ENCODE peak calls at places on chromosomes 7 and 10, in nine cellular contexts. W is sigmoid colon, H is transverse colon, M is stomach, D is GM12878, Y is upper lobe of left lung, X is spleen, T is K562, R is HCT116. U is an unnamed sample.

GRCh38 chr7:108094375-108094774 is 35.8 kb downstream of the LAMB4 start:
- DNase-seq in W (no peak), H (no peak), M (no peak), D (no peak), Y (no peak), X (no peak), T (no peak), R (no peak), U (no peak)

GRCh38 chr7:10300557-10300956 is 673.1 kb upstream of the PHF14 start:
- DNase-seq in W (no peak), H (no peak), M (peak; percentile 31), D (no peak), Y (no peak), X (no peak), T (no peak), R (no peak), U (no peak)

GRCh38 chr10:9501944-9502343 is 1447.5 kb downstream of the GATA3 start:
- DNase-seq in W (no peak), H (no peak), M (no peak), D (no peak), Y (no peak), X (no peak), T (no peak), R (no peak), U (no peak)

GRCh38 chr7:16753932-16754571 is 497 bp downstream of the TSPAN13 start:
- DNase-seq in W (no peak), H (peak; percentile 50), M (peak; percentile 50), D (no peak), Y (peak; percentile 44), X (peak; percentile 85), T (peak; percentile 40), R (no peak), U (peak; percentile 29)

GRCh38 chr7:44212018-44212417 is 11.2 kb downstream of the YKT6 start:
- DNase-seq in W (peak; percentile 25), H (no peak), M (no peak), D (no peak), Y (no peak), X (peak; percentile 55), T (no peak), R (no peak), U (no peak)

GRCh38 chr7:104943502-104944343 is 70.3 kb upstream of the KMT2E start:
- DNase-seq in W (peak; percentile 72), H (peak; percentile 92), M (peak; percentile 96), D (peak; percentile 83), Y (peak; percentile 88), X (peak; percentile 81), T (peak; percentile 85), R (peak; percentile 94), U (peak; percentile 80)

GRCh38 chr7:138258194-138258554 is 181.9 kb downstream of the AKR1D1 start:
- DNase-seq in W (no peak), H (no peak), M (no peak), D (no peak), Y (no peak), X (no peak), T (no peak), R (no peak), U (no peak)

GRCh38 chr10:47260505-47261111 is 39.4 kb upstream of the GDF10 start:
- DNase-seq in W (no peak), H (peak; percentile 3), M (no peak), D (no peak), Y (no peak), X (peak; percentile 69), T (no peak), R (no peak), U (no peak)

GRCh38 chr7:22486597-22486996 is 13.4 kb downstream of the STEAP1B start:
- DNase-seq in W (no peak), H (no peak), M (no peak), D (no peak), Y (no peak), X (no peak), T (no peak), R (no peak), U (no peak)

GRCh38 chr7:69399038-69399800 is 199.1 kb upstream of the AUTS2 start:
- DNase-seq in W (no peak), H (no peak), M (no peak), D (no peak), Y (peak; percentile 19), X (peak; percentile 14), T (no peak), R (no peak), U (no peak)

GRCh38 chr10:91307489-91307888 is 87.0 kb downstream of the PCGF5 start:
- DNase-seq in W (no peak), H (no peak), M (no peak), D (no peak), Y (no peak), X (no peak), T (no peak), R (no peak), U (no peak)

GRCh38 chr10:42875792-42876191 is 93.2 kb downstream of the BMS1 start:
- DNase-seq in W (no peak), H (no peak), M (no peak), D (no peak), Y (no peak), X (no peak), T (no peak), R (no peak), U (no peak)

GRCh38 chr10:112671743-112672142 is 224.7 kb downstream of the VTI1A start:
- DNase-seq in W (no peak), H (no peak), M (no peak), D (no peak), Y (no peak), X (no peak), T (no peak), R (no peak), U (no peak)

GRCh38 chr10:75111906-75112703 is 649 bp downstream of the SAMD8 start:
- DNase-seq in W (peak; percentile 86), H (peak; percentile 63), M (peak; percentile 50), D (peak; percentile 30), Y (peak; percentile 50), X (peak; percentile 91), T (peak; percentile 63), R (peak; percentile 1), U (peak; percentile 41)

GRCh38 chr7:50504646-50505546 is 54.7 kb upstream of the FIGNL1 start:
- DNase-seq in W (no peak), H (no peak), M (no peak), D (no peak), Y (no peak), X (no peak), T (no peak), R (no peak), U (no peak)

GRCh38 chr10:124425227-124425962 is 6.7 kb upstream of the OAT start:
- DNase-seq in W (no peak), H (no peak), M (peak; percentile 5), D (no peak), Y (no peak), X (peak; percentile 2), T (no peak), R (no peak), U (no peak)

GRCh38 chr7:64541438-64542359 is 21.2 kb downstream of the ZNF680 start:
- DNase-seq in W (no peak), H (no peak), M (no peak), D (no peak), Y (no peak), X (no peak), T (no peak), R (peak; percentile 55), U (no peak)

GRCh38 chr7:16223963-16224707 is 197.2 kb downstream of the CRPPA start:
- DNase-seq in W (no peak), H (no peak), M (no peak), D (no peak), Y (no peak), X (no peak), T (no peak), R (no peak), U (no peak)

GRCh38 chr7:105677395-105677701 is 96.1 kb upstream of the EFCAB10 start:
- DNase-seq in W (no peak), H (no peak), M (no peak), D (no peak), Y (no peak), X (no peak), T (no peak), R (no peak), U (no peak)

GRCh38 chr10:33801705-33802104 is 467.2 kb upstream of the NRP1 start:
- DNase-seq in W (no peak), H (no peak), M (no peak), D (no peak), Y (no peak), X (no peak), T (no peak), R (peak; percentile 22), U (no peak)

GRCh38 chr10:32131388-32131787 is 75.2 kb upstream of the KIF5B start:
- DNase-seq in W (no peak), H (no peak), M (no peak), D (no peak), Y (no peak), X (no peak), T (no peak), R (no peak), U (no peak)

GRCh38 chr10:78337646-78338391 is 304.2 kb downstream of the RPS24 start:
- DNase-seq in W (peak; percentile 38), H (no peak), M (peak; percentile 8), D (no peak), Y (peak; percentile 3), X (peak; percentile 41), T (no peak), R (no peak), U (peak; percentile 3)

GRCh38 chr10:3239066-3239919 is 66.7 kb upstream of the PITRM1 start:
- DNase-seq in W (peak; percentile 86), H (peak; percentile 83), M (peak; percentile 75), D (no peak), Y (peak; percentile 66), X (peak; percentile 92), T (peak; percentile 62), R (peak; percentile 45), U (peak; percentile 61)
- TF ChIP-seq POLR2AphosphoS5 in W (no peak), H (peak; percentile 37), M (no peak), D (no peak), Y (peak; percentile 8), X (peak; percentile 53), T (no peak), R (no peak), U (peak; percentile 15)

DNA sequence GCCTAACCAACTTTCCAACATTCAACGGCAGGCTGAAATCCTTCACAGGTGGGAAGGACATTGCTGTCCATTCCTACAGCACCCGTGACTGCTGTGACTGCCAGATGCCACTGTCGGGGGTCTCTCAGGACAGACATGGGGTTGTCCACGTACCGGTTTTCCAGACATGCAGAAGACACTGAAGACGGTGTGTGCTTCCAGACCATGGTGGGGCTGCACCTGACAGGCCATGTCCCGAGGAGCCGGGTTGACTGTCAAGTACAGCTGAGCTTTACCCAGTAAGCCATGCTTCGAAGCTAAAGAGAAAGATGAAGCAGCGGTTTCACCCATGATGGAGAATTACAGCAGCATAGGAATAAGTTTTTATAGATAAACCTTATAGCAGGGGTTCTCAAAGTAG is 70.9 kb downstream of the PKD1L1 start:
- DNase-seq in W (no peak), H (no peak), M (no peak), D (no peak), Y (no peak), X (no peak), T (no peak), R (no peak), U (no peak)
- H3K4me3 ChIP-seq in W (no peak overlapping the region), H (no peak overlapping the region), M (no peak overlapping the region), D (no peak overlapping the region), Y (no peak overlapping the region), X (no peak overlapping the region), T (no peak overlapping the region), R (no peak overlapping the region), U (no peak overlapping the region)

GRCh38 chr7:101104193-101104713 is 19.0 kb downstream of the TRIM56 start:
- DNase-seq in W (no peak), H (no peak), M (no peak), D (no peak), Y (no peak), X (no peak), T (peak; percentile 38), R (no peak), U (no peak)
- TF ChIP-seq POLR2A in W (no peak), H (no peak), M (no peak), D (no peak), Y (no peak), X (no peak), T (no peak), R (no peak), U (no peak)

GRCh38 chr7:126529254-126529653 is 723.5 kb downstream of the GRM8 start:
- DNase-seq in W (no peak), H (no peak), M (no peak), D (no peak), Y (no peak), X (no peak), T (no peak), R (no peak), U (no peak)
- TF ChIP-seq POLR2AphosphoS5 in W (no peak), H (no peak), M (no peak), D (no peak), Y (no peak), X (no peak), T (no peak), R (no peak), U (no peak)